ENCODE peak calls at places on chromosomes 1 and 21, in eight cellular contexts. R is Daoy, N is mesothelial cell of epicardium, T is Calu3, E is T-helper 2 cell, M is HFF-Myc, C is hypothalamus, I is foreskin keratinocyte. X is an unnamed sample.
A peak's percentile ranks its signal among the peaks of the same experiment; 100 is the strongest.

GRCh38 chr1:975896-976683 is 5.8 kb downstream of the PERM1 start:
- DNase-seq in R (peak; percentile 88), C (no peak), M (no peak), E (peak; percentile 28), I (peak; percentile 85), T (peak; percentile 87), N (peak; percentile 63), X (peak; percentile 73)

GRCh38 chr1:117793396-117793795 is 136.0 kb downstream of the GDAP2 start:
- DNase-seq in N (no peak), I (no peak), C (no peak), E (no peak), M (no peak), T (no peak), R (no peak), X (no peak)

GRCh38 chr1:195591917-195592672 is 1016.1 kb downstream of the KCNT2 start:
- DNase-seq in M (peak; percentile 92), N (no peak), E (no peak), I (peak; percentile 97), C (no peak), R (peak; percentile 60), T (no peak), X (peak; percentile 75)

GRCh38 chr1:68320349-68320748 is 88.0 kb upstream of the WLS start:
- DNase-seq in T (no peak), E (no peak), N (no peak), R (no peak), M (no peak), C (no peak), I (no peak), X (no peak)

GRCh38 chr1:116518400-116518799 is 52.4 kb downstream of the CD58 start:
- DNase-seq in N (no peak), E (no peak), R (no peak), T (no peak), M (no peak), I (no peak), C (no peak), X (no peak)

GRCh38 chr1:196317535-196318522 is 290.4 kb downstream of the KCNT2 start:
- DNase-seq in C (no peak), N (no peak), T (peak; percentile 29), R (peak; percentile 25), M (peak; percentile 4), I (peak; percentile 11), E (no peak), X (peak; percentile 48)

GRCh38 chr1:235468970-235469369 is 35.3 kb downstream of the B3GALNT2 start:
- DNase-seq in C (no peak), T (peak; percentile 39), E (no peak), R (peak; percentile 65), N (no peak), I (peak; percentile 85), M (peak; percentile 9), X (peak; percentile 73)

GRCh38 chr1:219788091-219788490 is 140.3 kb downstream of the SLC30A10 start:
- DNase-seq in R (peak; percentile 42), T (no peak), C (no peak), N (no peak), E (no peak), M (no peak), I (no peak), X (peak; percentile 41)

GRCh38 chr1:72547412-72547811 is 265.1 kb upstream of the NEGR1 start:
- DNase-seq in C (no peak), I (no peak), R (no peak), T (no peak), E (no peak), N (no peak), M (no peak), X (no peak)

GRCh38 chr1:89962742-89963075 is 32.2 kb upstream of the ZNF326 start:
- DNase-seq in T (no peak), M (no peak), N (no peak), C (no peak), E (no peak), R (no peak), I (no peak), X (peak; percentile 50)

GRCh38 chr1:93678966-93679480 is 2.6 kb downstream of the BCAR3 start:
- DNase-seq in T (no peak), E (no peak), N (no peak), R (no peak), I (no peak), C (no peak), M (no peak), X (no peak)

GRCh38 chr1:30318413-30318812 is 405.0 kb downstream of the MATN1 start:
- DNase-seq in I (no peak), N (no peak), M (no peak), R (no peak), C (no peak), T (no peak), E (no peak), X (no peak)

GRCh38 chr1:181416268-181416855 is 67.0 kb upstream of the CACNA1E start:
- DNase-seq in C (no peak), E (no peak), M (no peak), N (no peak), T (no peak), R (no peak), I (no peak), X (no peak)

GRCh38 chr21:16568661-16569060 is 838.9 kb downstream of the USP25 start:
- DNase-seq in M (no peak), R (no peak), I (no peak), C (no peak), N (no peak), T (peak; percentile 11), E (no peak), X (no peak)

GRCh38 chr1:115809847-115810246 is 31.1 kb downstream of the NHLH2 start:
- DNase-seq in T (no peak), N (no peak), R (no peak), E (no peak), C (no peak), I (no peak), M (no peak), X (no peak)

GRCh38 chr1:7389201-7389785 is 381.8 kb upstream of the VAMP3 start:
- DNase-seq in C (no peak), N (no peak), E (no peak), T (no peak), I (no peak), R (peak; percentile 75), M (no peak), X (peak; percentile 42)

GRCh38 chr1:53122194-53122846 is 20.1 kb downstream of the SLC1A7 start:
- DNase-seq in C (no peak), T (no peak), N (no peak), R (no peak), I (no peak), M (no peak), E (no peak), X (no peak)

GRCh38 chr1:239958063-239958462 is 133.6 kb upstream of the FMN2 start:
- DNase-seq in C (no peak), N (no peak), R (no peak), E (no peak), M (no peak), T (no peak), I (no peak), X (no peak)

GRCh38 chr1:13733705-13734104 is 33.7 kb downstream of the PRDM2 start:
- DNase-seq in I (no peak), T (no peak), N (no peak), C (no peak), E (no peak), R (no peak), M (no peak), X (no peak)

GRCh38 chr1:214464303-214465287 is 86.8 kb downstream of the PTPN14 start:
- DNase-seq in N (no peak), I (no peak), R (no peak), C (no peak), M (no peak), T (no peak), E (no peak), X (no peak)

GRCh38 chr1:30685796-30686165 is 37.6 kb downstream of the MATN1 start:
- DNase-seq in M (no peak), E (no peak), T (no peak), R (no peak), N (no peak), C (no peak), I (no peak), X (no peak)

GRCh38 chr1:31811605-31812004 is 4.2 kb downstream of the SPOCD1 start:
- DNase-seq in E (no peak), C (peak; percentile 24), N (no peak), T (no peak), M (peak; percentile 45), I (no peak), R (peak; percentile 61), X (peak; percentile 54)

GRCh38 chr1:206895837-206896242 is 1.4 kb upstream of the IL24 start:
- DNase-seq in T (no peak), I (peak; percentile 83), M (peak; percentile 93), C (no peak), E (no peak), N (no peak), R (no peak), X (no peak)

GRCh38 chr1:156052862-156053769 is 482 bp downstream of the UBQLN4 start:
- DNase-seq in T (peak; percentile 81), I (peak; percentile 63), M (peak; percentile 43), R (peak; percentile 68), N (peak; percentile 63), C (no peak), E (peak; percentile 60), X (peak; percentile 72)

GRCh38 chr1:16521288-16521583 is 7.2 kb upstream of the RNU1-1 start:
- DNase-seq in N (no peak), R (no peak), T (no peak), I (no peak), E (no peak), M (no peak), C (no peak), X (no peak)

GRCh38 chr1:15311886-15312285 is 64.9 kb downstream of the FHAD1 start:
- DNase-seq in T (no peak), E (no peak), I (no peak), C (no peak), M (no peak), R (peak; percentile 37), N (no peak), X (peak; percentile 9)

GRCh38 chr1:75953461-75953860 is 21.3 kb upstream of the ASB17 start:
- DNase-seq in C (no peak), I (no peak), R (no peak), E (no peak), T (peak; percentile 21), N (no peak), M (no peak), X (no peak)

GRCh38 chr1:241356519-241357365 is at the start of gene RGS7:
- DNase-seq in N (peak; percentile 63), R (peak; percentile 74), I (no peak), M (no peak), E (no peak), C (no peak), T (peak; percentile 81), X (peak; percentile 53)

GRCh38 chr21:45482899-45483821 is 59.1 kb downstream of the SLC19A1 start:
- DNase-seq in E (no peak), R (no peak), T (no peak), M (no peak), N (no peak), I (no peak), C (no peak), X (no peak)

GRCh38 chr1:101003012-101003650 is 22.5 kb downstream of the DPH5 start:
- DNase-seq in T (no peak), R (no peak), E (no peak), I (peak; percentile 25), C (no peak), N (no peak), M (no peak), X (no peak)

GRCh38 chr1:5996641-5997270 is 4.5 kb upstream of the NPHP4 start:
- DNase-seq in C (no peak), R (no peak), E (no peak), I (no peak), M (no peak), N (no peak), T (no peak), X (no peak)

GRCh38 chr21:38671716-38672115 is 134.0 kb upstream of the ETS2 start:
- DNase-seq in R (no peak), M (no peak), T (no peak), E (no peak), I (no peak), C (no peak), N (no peak), X (peak; percentile 32)